ENCODE peak calls at places on chromosomes 1 and 21, in seven cellular contexts. One of them, this sample, is unnamed.

GRCh38 chr1:207219979-207220889 is 101.2 kb upstream of the CD55 start:
- DNase-seq in NCI-H2029 treated with DMSO at 0.1 percent for 48 hours: no peak
- DNase-seq in CD8-positive, alpha-beta memory T cell: no peak
- DNase-seq in stomach: no peak
- DNase-seq in activated CD8-positive, alpha-beta memory T cell treated with anti-CD3 and anti-CD28 coated beads for 48 hours: no peak
- DNase-seq in gastrocnemius medialis: no peak
- DNase-seq in GM18507: no peak
- DNase-seq in this sample: no peak

GRCh38 chr1:200971955-200972711 is 51.4 kb downstream of the KIF21B start:
- DNase-seq in NCI-H2029 treated with DMSO at 0.1 percent for 48 hours: peak; percentile 33
- DNase-seq in CD8-positive, alpha-beta memory T cell: peak; percentile 42
- DNase-seq in stomach: peak; percentile 70
- DNase-seq in activated CD8-positive, alpha-beta memory T cell treated with anti-CD3 and anti-CD28 coated beads for 48 hours: peak; percentile 42
- DNase-seq in gastrocnemius medialis: peak; percentile 39
- DNase-seq in GM18507: peak; percentile 55
- DNase-seq in this sample: peak; percentile 31

GRCh38 chr21:23384679-23385078 is 2222.6 kb downstream of the MRPL39 start:
- DNase-seq in NCI-H2029 treated with DMSO at 0.1 percent for 48 hours: no peak
- DNase-seq in CD8-positive, alpha-beta memory T cell: no peak
- DNase-seq in stomach: no peak
- DNase-seq in activated CD8-positive, alpha-beta memory T cell treated with anti-CD3 and anti-CD28 coated beads for 48 hours: no peak
- DNase-seq in gastrocnemius medialis: no peak
- DNase-seq in GM18507: no peak
- DNase-seq in this sample: no peak

GRCh38 chr1:41418868-41419583 is 57.8 kb downstream of the FOXO6 start:
- DNase-seq in NCI-H2029 treated with DMSO at 0.1 percent for 48 hours: peak; percentile 100
- DNase-seq in CD8-positive, alpha-beta memory T cell: no peak
- DNase-seq in stomach: peak; percentile 90
- DNase-seq in activated CD8-positive, alpha-beta memory T cell treated with anti-CD3 and anti-CD28 coated beads for 48 hours: no peak
- DNase-seq in gastrocnemius medialis: peak; percentile 98
- DNase-seq in GM18507: no peak
- DNase-seq in this sample: no peak

GRCh38 chr21:45269861-45270260 is 17.8 kb downstream of the POFUT2 start:
- DNase-seq in NCI-H2029 treated with DMSO at 0.1 percent for 48 hours: no peak
- DNase-seq in CD8-positive, alpha-beta memory T cell: no peak
- DNase-seq in stomach: peak; percentile 11
- DNase-seq in activated CD8-positive, alpha-beta memory T cell treated with anti-CD3 and anti-CD28 coated beads for 48 hours: no peak
- DNase-seq in gastrocnemius medialis: no peak
- DNase-seq in GM18507: no peak
- DNase-seq in this sample: no peak

GRCh38 chr1:206685256-206685748 is 597 bp downstream of the MAPKAPK2 start:
- DNase-seq in NCI-H2029 treated with DMSO at 0.1 percent for 48 hours: no peak
- DNase-seq in CD8-positive, alpha-beta memory T cell: peak; percentile 29
- DNase-seq in stomach: no peak
- DNase-seq in activated CD8-positive, alpha-beta memory T cell treated with anti-CD3 and anti-CD28 coated beads for 48 hours: peak; percentile 19
- DNase-seq in gastrocnemius medialis: peak; percentile 28
- DNase-seq in GM18507: no peak
- DNase-seq in this sample: no peak

GRCh38 chr1:224251741-224252146 is 68.7 kb downstream of the DEGS1 start:
- DNase-seq in NCI-H2029 treated with DMSO at 0.1 percent for 48 hours: no peak
- DNase-seq in CD8-positive, alpha-beta memory T cell: no peak
- DNase-seq in stomach: no peak
- DNase-seq in activated CD8-positive, alpha-beta memory T cell treated with anti-CD3 and anti-CD28 coated beads for 48 hours: no peak
- DNase-seq in gastrocnemius medialis: no peak
- DNase-seq in GM18507: no peak
- DNase-seq in this sample: no peak

GRCh38 chr1:116886532-116886931 is 23.2 kb upstream of the PTGFRN start:
- DNase-seq in NCI-H2029 treated with DMSO at 0.1 percent for 48 hours: no peak
- DNase-seq in CD8-positive, alpha-beta memory T cell: no peak
- DNase-seq in stomach: no peak
- DNase-seq in activated CD8-positive, alpha-beta memory T cell treated with anti-CD3 and anti-CD28 coated beads for 48 hours: no peak
- DNase-seq in gastrocnemius medialis: no peak
- DNase-seq in GM18507: no peak
- DNase-seq in this sample: no peak

GRCh38 chr1:189751311-189751710 is 726.4 kb downstream of the BRINP3 start:
- DNase-seq in NCI-H2029 treated with DMSO at 0.1 percent for 48 hours: no peak
- DNase-seq in CD8-positive, alpha-beta memory T cell: no peak
- DNase-seq in stomach: no peak
- DNase-seq in activated CD8-positive, alpha-beta memory T cell treated with anti-CD3 and anti-CD28 coated beads for 48 hours: no peak
- DNase-seq in gastrocnemius medialis: no peak
- DNase-seq in GM18507: no peak
- DNase-seq in this sample: no peak

GRCh38 chr1:197222025-197222685 is 45.9 kb upstream of the CRB1 start:
- DNase-seq in NCI-H2029 treated with DMSO at 0.1 percent for 48 hours: no peak
- DNase-seq in CD8-positive, alpha-beta memory T cell: no peak
- DNase-seq in stomach: no peak
- DNase-seq in activated CD8-positive, alpha-beta memory T cell treated with anti-CD3 and anti-CD28 coated beads for 48 hours: no peak
- DNase-seq in gastrocnemius medialis: no peak
- DNase-seq in GM18507: no peak
- DNase-seq in this sample: no peak

GRCh38 chr1:171468120-171468790 is 17.1 kb upstream of the PRRC2C start:
- DNase-seq in NCI-H2029 treated with DMSO at 0.1 percent for 48 hours: no peak
- DNase-seq in CD8-positive, alpha-beta memory T cell: no peak
- DNase-seq in stomach: no peak
- DNase-seq in activated CD8-positive, alpha-beta memory T cell treated with anti-CD3 and anti-CD28 coated beads for 48 hours: no peak
- DNase-seq in gastrocnemius medialis: no peak
- DNase-seq in GM18507: no peak
- DNase-seq in this sample: no peak

GRCh38 chr1:45892068-45892785 is 88.8 kb downstream of the MAST2 start:
- DNase-seq in NCI-H2029 treated with DMSO at 0.1 percent for 48 hours: no peak
- DNase-seq in CD8-positive, alpha-beta memory T cell: no peak
- DNase-seq in stomach: no peak
- DNase-seq in activated CD8-positive, alpha-beta memory T cell treated with anti-CD3 and anti-CD28 coated beads for 48 hours: no peak
- DNase-seq in gastrocnemius medialis: peak; percentile 53
- DNase-seq in GM18507: no peak
- DNase-seq in this sample: no peak

GRCh38 chr1:52033190-52034049 is at the start of gene KTI12:
- DNase-seq in NCI-H2029 treated with DMSO at 0.1 percent for 48 hours: peak; percentile 94
- DNase-seq in CD8-positive, alpha-beta memory T cell: peak; percentile 89
- DNase-seq in stomach: peak; percentile 87
- DNase-seq in activated CD8-positive, alpha-beta memory T cell treated with anti-CD3 and anti-CD28 coated beads for 48 hours: peak; percentile 54
- DNase-seq in gastrocnemius medialis: peak; percentile 74
- DNase-seq in GM18507: peak; percentile 73
- DNase-seq in this sample: peak; percentile 75

GRCh38 chr1:198125995-198126758 is 30.6 kb upstream of the NEK7 start:
- DNase-seq in NCI-H2029 treated with DMSO at 0.1 percent for 48 hours: no peak
- DNase-seq in CD8-positive, alpha-beta memory T cell: no peak
- DNase-seq in stomach: no peak
- DNase-seq in activated CD8-positive, alpha-beta memory T cell treated with anti-CD3 and anti-CD28 coated beads for 48 hours: no peak
- DNase-seq in gastrocnemius medialis: no peak
- DNase-seq in GM18507: no peak
- DNase-seq in this sample: no peak

This sample was measured in C1 segment of cervical spinal cord.